ENCODE peak calls at places on chromosome 5, in four cellular contexts. One of them, this sample, is unnamed.

GRCh38 chr5:112419050-112419595 is at the start of gene EPB41L4A:
- DNase-seq in A549: peak
- DNase-seq in HepG2: no peak
- DNase-seq in K562: no peak
- DNase-seq in this sample: no peak

GRCh38 chr5:170445936-170446335 is 56.8 kb upstream of the KCNMB1 start:
- DNase-seq in A549: no peak
- DNase-seq in HepG2: no peak
- DNase-seq in K562: no peak
- DNase-seq in this sample: no peak

GRCh38 chr5:128099944-128100343 is 16.4 kb downstream of the SLC12A2 start:
- DNase-seq in A549: no peak
- DNase-seq in HepG2: no peak
- DNase-seq in K562: no peak
- DNase-seq in this sample: no peak

GRCh38 chr5:43352131-43352530 is 38.9 kb upstream of the HMGCS1 start:
- DNase-seq in A549: no peak
- DNase-seq in HepG2: no peak
- DNase-seq in K562: peak
- DNase-seq in this sample: no peak

GRCh38 chr5:140145818-140146522 is 20.2 kb downstream of the IGIP start:
- DNase-seq in A549: peak
- DNase-seq in HepG2: peak
- DNase-seq in K562: peak
- DNase-seq in this sample: no peak

GRCh38 chr5:11797132-11797531 is 107.1 kb downstream of the CTNND2 start:
- DNase-seq in A549: no peak
- DNase-seq in HepG2: no peak
- DNase-seq in K562: no peak
- DNase-seq in this sample: no peak

GRCh38 chr5:180820788-180821321 is 18.2 kb upstream of the MGAT1 start:
- DNase-seq in A549: no peak
- DNase-seq in HepG2: no peak
- DNase-seq in K562: no peak
- DNase-seq in this sample: no peak

GRCh38 chr5:38468978-38469706 is 87.3 kb downstream of the LIFR start:
- DNase-seq in A549: no peak
- DNase-seq in HepG2: no peak
- DNase-seq in K562: no peak
- DNase-seq in this sample: no peak

GRCh38 chr5:123786411-123786810 is 274.4 kb downstream of the CSNK1G3 start:
- DNase-seq in A549: no peak
- DNase-seq in HepG2: no peak
- DNase-seq in K562: no peak
- DNase-seq in this sample: no peak

GRCh38 chr5:136205061-136205702 is 12.2 kb upstream of the SMIM32 start:
- DNase-seq in A549: no peak
- DNase-seq in HepG2: no peak
- DNase-seq in K562: no peak
- DNase-seq in this sample: no peak
- TF ChIP-seq POLR2AphosphoS2 in A549: no peak
- TF ChIP-seq POLR2AphosphoS2 in HepG2: no peak
- TF ChIP-seq POLR2AphosphoS2 in K562: no peak
- TF ChIP-seq POLR2AphosphoS2 in this sample: no peak

GRCh38 chr5:96431376-96432244 is 1.4 kb downstream of the PCSK1 start:
- DNase-seq in A549: no peak
- DNase-seq in HepG2: no peak
- DNase-seq in K562: no peak
- DNase-seq in this sample: no peak
- TF ChIP-seq POLR2AphosphoS2 in A549: no peak
- TF ChIP-seq POLR2AphosphoS2 in HepG2: no peak
- TF ChIP-seq POLR2AphosphoS2 in K562: no peak
- TF ChIP-seq POLR2AphosphoS2 in this sample: no peak

GRCh38 chr5:172939045-172939444 is 20.2 kb upstream of the RPL26L1 start:
- DNase-seq in A549: no peak
- DNase-seq in HepG2: peak
- DNase-seq in K562: peak
- DNase-seq in this sample: no peak
- TF ChIP-seq POLR2AphosphoS2 in A549: no peak
- TF ChIP-seq POLR2AphosphoS2 in HepG2: no peak
- TF ChIP-seq POLR2AphosphoS2 in K562: no peak
- TF ChIP-seq POLR2AphosphoS2 in this sample: no peak

DNA sequence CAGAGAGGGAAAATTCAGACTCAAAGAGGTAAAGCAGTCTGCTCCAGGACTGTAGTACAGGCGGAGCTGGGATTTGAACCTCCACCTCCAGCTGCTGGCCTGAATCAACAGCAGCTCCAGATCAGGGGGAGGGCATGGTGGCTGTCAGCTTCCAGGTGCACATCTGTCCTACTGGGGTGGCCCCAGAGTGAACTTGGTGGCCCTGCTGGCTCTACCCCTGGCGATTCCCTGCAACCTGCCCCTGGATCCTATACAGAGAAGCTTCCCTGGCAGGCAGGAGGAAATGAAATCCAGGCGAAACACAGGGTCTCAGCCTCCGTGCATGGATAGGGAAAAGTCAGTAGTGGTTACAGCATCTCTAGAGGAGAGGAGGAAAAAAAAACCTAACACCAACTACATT is 71.5 kb upstream of the UNC5A start:
- DNase-seq in A549: no peak
- DNase-seq in HepG2: no peak
- DNase-seq in K562: no peak
- DNase-seq in this sample: no peak
- TF ChIP-seq POLR2AphosphoS2 in A549: no peak
- TF ChIP-seq POLR2AphosphoS2 in HepG2: no peak
- TF ChIP-seq POLR2AphosphoS2 in K562: no peak
- TF ChIP-seq POLR2AphosphoS2 in this sample: no peak

GRCh38 chr5:141328231-141328630 is 2.1 kb upstream of the PCDHGA1 start:
- DNase-seq in A549: no peak
- DNase-seq in HepG2: no peak
- DNase-seq in K562: no peak
- DNase-seq in this sample: no peak

GRCh38 chr5:141326088-141326854 is 4.0 kb upstream of the PCDHGA1 start:
- DNase-seq in A549: no peak
- DNase-seq in HepG2: peak
- DNase-seq in K562: peak
- DNase-seq in this sample: no peak

DNA sequence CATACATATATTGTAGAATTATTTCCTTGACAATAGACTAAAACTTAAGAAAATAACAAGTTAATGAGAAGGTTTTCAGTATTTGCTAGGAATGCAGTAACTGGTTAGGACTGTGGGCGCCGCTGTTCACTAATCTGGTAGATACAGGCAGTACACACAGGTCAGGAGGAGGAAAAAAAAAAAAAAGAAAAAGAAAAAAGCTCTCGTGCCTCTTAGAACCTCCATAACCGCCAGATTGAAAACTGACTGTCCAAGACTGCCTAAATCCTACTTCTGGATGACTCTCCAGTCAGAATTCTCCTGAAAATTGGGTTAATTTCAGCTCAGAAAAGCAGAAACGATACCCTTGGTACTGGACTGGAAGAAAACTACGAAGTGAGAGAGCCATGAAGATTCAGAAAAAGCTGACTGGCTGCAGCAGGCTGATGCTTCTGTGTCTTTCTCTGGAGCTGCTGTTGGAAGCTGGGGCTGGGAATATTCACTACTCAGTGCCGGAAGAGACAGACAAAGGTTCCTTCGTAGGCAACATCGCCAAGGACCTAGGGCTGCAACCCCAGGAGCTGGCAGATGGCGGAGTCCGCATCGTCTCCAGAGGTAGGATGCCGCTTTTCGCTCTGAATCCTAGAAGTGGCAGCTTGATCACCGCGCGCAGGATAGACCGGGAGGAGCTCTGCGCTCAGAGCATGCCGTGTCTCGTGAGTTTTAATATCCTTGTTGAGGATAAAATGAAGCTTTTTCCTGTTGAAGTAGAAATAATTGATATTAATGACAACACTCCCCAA is at the start of gene PCDHGA1:
- DNase-seq in A549: peak
- DNase-seq in HepG2: peak
- DNase-seq in K562: peak
- DNase-seq in this sample: no peak
- TF ChIP-seq POLR2AphosphoS2 in A549: no peak
- TF ChIP-seq POLR2AphosphoS2 in HepG2: no peak
- TF ChIP-seq POLR2AphosphoS2 in K562: no peak
- TF ChIP-seq POLR2AphosphoS2 in this sample: no peak

GRCh38 chr5:177113566-177114424 is 19.8 kb upstream of the NSD1 start:
- DNase-seq in A549: peak
- DNase-seq in HepG2: peak
- DNase-seq in K562: peak
- DNase-seq in this sample: peak

GRCh38 chr5:177112589-177113220 is 20.9 kb upstream of the NSD1 start:
- DNase-seq in A549: no peak
- DNase-seq in HepG2: no peak
- DNase-seq in K562: no peak
- DNase-seq in this sample: no peak

GRCh38 chr5:177117441-177118045 is 16.0 kb upstream of the NSD1 start:
- DNase-seq in A549: no peak
- DNase-seq in HepG2: no peak
- DNase-seq in K562: no peak
- DNase-seq in this sample: no peak

GRCh38 chr5:177111720-177112394 is 21.7 kb upstream of the NSD1 start:
- DNase-seq in A549: peak
- DNase-seq in HepG2: peak
- DNase-seq in K562: peak
- DNase-seq in this sample: no peak

GRCh38 chr5:177116631-177117373 is 16.8 kb upstream of the NSD1 start:
- DNase-seq in A549: no peak
- DNase-seq in HepG2: no peak
- DNase-seq in K562: peak
- DNase-seq in this sample: no peak
- TF ChIP-seq POLR2AphosphoS2 in A549: no peak
- TF ChIP-seq POLR2AphosphoS2 in HepG2: no peak
- TF ChIP-seq POLR2AphosphoS2 in K562: no peak
- TF ChIP-seq POLR2AphosphoS2 in this sample: no peak

DNA sequence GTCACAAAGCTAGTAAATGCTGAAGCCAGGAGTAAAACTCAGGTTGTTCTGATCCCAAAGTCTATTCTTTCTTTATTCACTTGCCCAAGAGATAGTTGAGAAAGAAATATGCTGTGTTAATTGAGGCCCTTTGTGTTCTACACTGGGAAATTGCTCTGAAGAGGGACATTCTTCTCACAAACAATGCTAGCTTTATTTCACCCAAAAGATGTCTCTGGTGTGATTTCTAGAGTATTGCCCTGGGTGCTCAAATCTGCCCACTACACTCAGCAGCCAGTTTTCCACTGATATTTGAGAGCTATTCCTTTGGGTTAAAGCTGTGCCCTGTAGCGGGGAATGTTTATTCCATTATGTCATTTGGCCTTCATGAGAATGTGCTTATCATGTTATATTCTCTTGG is 20.9 kb upstream of the C5orf63 start:
- DNase-seq in A549: no peak
- DNase-seq in HepG2: no peak
- DNase-seq in K562: no peak
- DNase-seq in this sample: no peak
- TF ChIP-seq POLR2AphosphoS2 in A549: no peak
- TF ChIP-seq POLR2AphosphoS2 in HepG2: no peak
- TF ChIP-seq POLR2AphosphoS2 in K562: no peak
- TF ChIP-seq POLR2AphosphoS2 in this sample: no peak

DNA sequence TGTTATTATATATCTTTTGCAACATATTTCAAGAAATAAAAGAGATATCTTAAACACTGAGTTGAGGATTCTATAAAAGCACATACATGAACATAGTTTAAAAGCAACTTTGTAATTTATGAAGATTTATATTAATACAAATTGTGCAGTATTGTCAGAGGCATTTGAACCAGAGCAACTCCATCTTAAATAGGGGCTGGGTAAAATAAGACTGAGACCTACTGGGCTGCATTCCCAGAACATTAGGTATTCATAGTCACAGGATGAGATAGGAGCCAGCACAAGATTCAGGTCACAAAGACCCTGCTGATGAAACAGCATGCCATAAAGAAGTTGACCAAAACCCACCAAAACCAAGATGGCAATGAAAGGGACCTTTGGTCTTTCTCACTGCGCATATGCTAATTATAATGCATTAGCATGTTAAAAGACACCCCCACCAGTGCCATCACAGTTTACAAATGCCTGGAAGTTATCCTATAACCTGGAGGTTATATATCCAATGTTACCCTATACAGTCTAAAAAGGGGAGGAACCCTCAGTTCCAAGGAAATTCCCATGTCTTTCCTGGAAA is 320.2 kb downstream of the FAM170A start:
- DNase-seq in A549: no peak
- DNase-seq in HepG2: no peak
- DNase-seq in K562: no peak
- DNase-seq in this sample: no peak
- TF ChIP-seq POLR2AphosphoS2 in A549: no peak
- TF ChIP-seq POLR2AphosphoS2 in HepG2: no peak
- TF ChIP-seq POLR2AphosphoS2 in K562: no peak
- TF ChIP-seq POLR2AphosphoS2 in this sample: no peak

DNA sequence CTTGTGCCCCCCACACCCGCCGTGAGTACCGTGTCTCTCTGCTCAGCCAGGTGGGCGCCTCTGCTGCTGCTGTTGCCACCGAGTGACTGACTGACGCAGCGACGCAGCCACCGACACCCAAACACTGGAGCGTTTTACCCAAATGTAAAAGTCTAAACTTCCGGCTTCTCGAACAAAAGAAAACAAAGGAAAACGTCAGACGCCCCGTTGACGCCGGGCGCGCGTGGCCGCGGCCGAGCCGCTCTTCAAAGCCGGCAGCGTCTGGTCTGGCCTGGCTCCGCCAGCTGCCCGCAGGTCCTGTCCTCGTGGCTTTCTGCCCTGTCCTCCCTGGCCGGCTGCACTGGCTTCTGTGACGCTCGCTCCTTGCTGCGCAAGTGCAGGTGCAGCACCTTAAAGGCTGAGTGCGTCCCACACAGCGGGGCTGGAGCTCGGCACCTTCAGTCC is 41.4 kb upstream of the CLPTM1L start:
- DNase-seq in A549: no peak
- DNase-seq in HepG2: no peak
- DNase-seq in K562: peak
- DNase-seq in this sample: no peak
- TF ChIP-seq POLR2AphosphoS2 in A549: no peak
- TF ChIP-seq POLR2AphosphoS2 in HepG2: no peak
- TF ChIP-seq POLR2AphosphoS2 in K562: no peak
- TF ChIP-seq POLR2AphosphoS2 in this sample: no peak

This sample was measured in GM12878.